ENCODE peak calls at places on chromosomes 2 and 18, in eight cellular contexts. N is IMR-90, C is cardiac muscle cell, W is prostate gland, G is dorsolateral prefrontal cortex, X is hepatocyte, K is HCT116, M is neural progenitor cell. I is an unnamed sample.

GRCh38 chr2:153059338-153060052 is 341.1 kb downstream of the ARL6IP6 start:
- DNase-seq in K (peak), W (peak), C (peak), M (peak), G (no peak), X (peak), N (no peak), I (no peak)

GRCh38 chr18:75291460-75291859 is 80.9 kb downstream of the TSHZ1 start:
- DNase-seq in K (no peak), C (no peak), G (no peak), M (no peak), N (no peak), W (no peak), X (no peak), I (no peak)

GRCh38 chr2:168343586-168343985 is 96.2 kb upstream of the STK39 start:
- DNase-seq in M (no peak), G (no peak), K (no peak), N (peak), W (no peak), X (no peak), C (no peak), I (no peak)

GRCh38 chr2:116180072-116180471 is 1634.4 kb upstream of the DDX18 start:
- DNase-seq in N (no peak), G (no peak), C (no peak), W (no peak), K (no peak), M (no peak), X (no peak), I (no peak)

GRCh38 chr2:141554810-141555209 is 576.0 kb downstream of the LRP1B start:
- DNase-seq in N (peak), C (peak), G (no peak), M (peak), X (peak), K (peak), W (no peak), I (no peak)

GRCh38 chr2:236659758-236660150 is 90.1 kb downstream of the ACKR3 start:
- DNase-seq in X (peak), M (no peak), C (no peak), G (no peak), W (peak), N (peak), K (no peak), I (no peak)

GRCh38 chr2:106534471-106534870 is 47.3 kb downstream of the CD8B2 start:
- DNase-seq in K (no peak), X (no peak), N (no peak), G (no peak), C (no peak), W (no peak), M (no peak), I (no peak)

GRCh38 chr2:4358855-4359254 is 655.5 kb downstream of the DCDC2C start:
- DNase-seq in K (no peak), X (no peak), C (no peak), G (no peak), N (no peak), W (no peak), M (no peak), I (no peak)

GRCh38 chr2:25339121-25339738 is 2.5 kb downstream of the DNMT3A start:
- DNase-seq in C (no peak), W (no peak), K (no peak), N (no peak), X (no peak), M (no peak), G (no peak), I (no peak)

GRCh38 chr18:8730080-8730827 is 24.9 kb downstream of the MTCL1 start:
- DNase-seq in N (peak), X (peak), M (no peak), K (peak), G (peak), C (no peak), W (peak), I (peak)

GRCh38 chr18:25146113-25146512 is 205.9 kb downstream of the ZNF521 start:
- DNase-seq in W (no peak), C (no peak), K (no peak), X (no peak), N (no peak), G (no peak), M (no peak), I (no peak)

GRCh38 chr2:74887445-74887951 is 53.6 kb downstream of the HK2 start:
- DNase-seq in K (no peak), X (no peak), N (peak), M (no peak), W (no peak), C (no peak), G (no peak), I (no peak)

GRCh38 chr18:48575301-48575657 is 36.4 kb downstream of the CTIF start:
- DNase-seq in M (no peak), N (no peak), G (no peak), W (no peak), X (no peak), C (no peak), K (no peak), I (no peak)

GRCh38 chr2:68741805-68742306 is 7.2 kb downstream of the ARHGAP25 start:
- DNase-seq in N (peak), X (no peak), W (no peak), G (no peak), M (no peak), K (no peak), C (no peak), I (no peak)

GRCh38 chr2:211688196-211688595 is 850.4 kb downstream of the ERBB4 start:
- DNase-seq in G (no peak), K (no peak), N (no peak), W (no peak), X (no peak), C (no peak), M (peak), I (no peak)

GRCh38 chr18:51110073-51110797 is 80.2 kb downstream of the SMAD4 start:
- DNase-seq in N (peak), C (peak), W (peak), K (no peak), M (peak), X (peak), G (peak), I (peak)

GRCh38 chr2:59413751-59414570 is 1139.5 kb downstream of the BCL11A start:
- DNase-seq in W (no peak), K (no peak), C (no peak), N (no peak), G (no peak), M (no peak), X (no peak), I (no peak)

GRCh38 chr18:61199131-61199903 is 133.9 kb upstream of the CDH20 start:
- DNase-seq in M (no peak), G (no peak), K (no peak), N (no peak), W (no peak), C (no peak), X (no peak), I (no peak)

GRCh38 chr2:161337247-161337646 is 29.0 kb downstream of the PSMD14 start:
- DNase-seq in M (no peak), K (no peak), X (no peak), C (no peak), N (no peak), W (no peak), G (no peak), I (no peak)

GRCh38 chr2:174208026-174208425 is 40.3 kb downstream of the OLA1 start:
- DNase-seq in C (no peak), K (no peak), G (no peak), W (no peak), N (no peak), M (no peak), X (no peak), I (no peak)

GRCh38 chr18:23493654-23494053 is 9.7 kb upstream of the RMC1 start:
- DNase-seq in K (no peak), W (no peak), N (no peak), G (no peak), C (no peak), X (no peak), M (peak), I (no peak)

DNA sequence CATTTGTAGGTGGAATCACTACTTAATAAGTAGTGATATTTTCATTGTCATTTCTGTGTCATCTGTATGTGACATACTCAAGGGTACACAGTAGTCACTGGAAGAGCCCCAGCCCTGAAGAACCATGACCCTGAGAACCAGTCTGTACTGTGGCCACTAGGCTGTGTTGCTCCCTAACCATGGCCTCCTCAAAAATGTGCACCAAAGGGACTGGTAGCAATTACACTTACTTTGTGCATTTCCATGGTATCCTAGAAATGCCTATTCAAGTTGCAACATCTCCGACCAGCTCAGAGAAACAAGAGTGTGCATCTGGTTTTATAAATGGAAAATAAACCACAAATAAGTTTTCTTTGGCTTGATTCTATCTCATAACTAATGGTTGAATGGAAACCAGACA is 155.1 kb downstream of the DOCK10 start:
- DNase-seq in W (no peak), M (no peak), K (no peak), N (peak), G (no peak), X (no peak), C (no peak), I (no peak)
- TF ChIP-seq CTCF in W (no peak), M (no peak), K (peak), N (peak), G (peak), X (no peak), C (no peak), I (no peak)

DNA sequence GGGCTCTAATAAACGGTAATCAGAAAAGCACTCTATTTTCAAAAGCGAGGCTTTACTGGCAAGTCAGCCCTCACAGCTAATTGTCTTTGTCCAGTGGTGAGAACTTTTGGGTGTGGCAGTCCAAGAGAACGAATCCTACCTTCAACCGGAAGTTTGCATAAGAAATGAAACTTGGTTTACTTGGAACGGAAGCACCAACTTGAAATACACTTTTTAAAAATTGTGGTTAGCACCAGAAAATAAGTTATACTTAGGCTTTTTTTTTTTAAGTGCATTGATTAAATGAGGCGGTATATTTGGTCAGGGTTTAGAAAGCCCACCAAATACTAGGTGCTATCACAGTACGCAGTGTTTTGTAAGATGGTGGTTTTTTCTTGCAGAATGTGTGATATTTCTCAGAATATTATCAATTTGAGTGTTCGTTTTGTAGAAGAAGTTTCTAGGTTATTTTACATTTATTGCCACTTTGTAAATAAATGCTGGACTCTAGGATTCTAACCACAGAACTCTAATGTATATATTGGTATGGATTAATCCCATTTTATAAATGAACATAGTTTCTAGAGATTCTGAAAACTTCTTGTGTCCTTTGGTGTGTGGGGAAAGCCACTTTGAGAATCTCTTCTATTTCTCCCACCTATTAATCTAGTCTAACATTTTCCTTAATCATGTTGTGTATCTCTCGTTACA is 1.2 kb downstream of the MYL12A start:
- DNase-seq in N (peak), K (no peak), W (peak), C (no peak), M (peak), X (peak), G (no peak), I (no peak)
- H3K27ac ChIP-seq in N (peak), K (peak), W (peak), C (peak), M (no peak), X (peak), G (peak), I (peak)

GRCh38 chr2:18566145-18566544 is 5.7 kb upstream of the RDH14 start:
- DNase-seq in K (no peak), M (no peak), X (no peak), W (no peak), C (no peak), N (peak), G (no peak), I (no peak)
- TF ChIP-seq CTCF in K (no peak), M (no peak), X (no peak), W (no peak), C (no peak), N (no peak), G (no peak), I (no peak)

GRCh38 chr2:96530474-96531357 is 5.8 kb upstream of the ARID5A start:
- DNase-seq in C (no peak), W (no peak), K (no peak), X (no peak), N (no peak), G (no peak), M (no peak), I (peak)
- H3K27ac ChIP-seq in C (no peak), W (peak), K (no peak), X (peak), N (no peak), G (peak), M (no peak), I (no peak)

DNA sequence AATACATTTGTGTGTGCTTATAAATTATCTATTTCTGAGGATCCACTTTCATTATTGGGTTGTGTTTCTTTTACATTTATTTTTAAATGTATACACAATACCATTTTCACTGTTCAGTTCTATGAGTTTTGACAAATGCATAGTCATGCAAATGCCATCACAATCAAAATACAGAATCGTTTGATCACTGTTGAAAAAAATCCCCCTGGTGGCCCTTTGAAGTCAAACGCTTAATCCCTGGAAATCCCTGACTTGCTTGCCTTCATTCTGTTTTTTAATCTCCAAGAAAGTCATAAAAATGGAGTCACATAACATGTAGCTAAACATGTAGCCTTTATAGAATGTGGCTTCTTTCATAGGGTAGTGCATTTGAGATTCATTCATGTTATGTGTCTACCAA is 173.3 kb downstream of the GALR1 start:
- DNase-seq in G (no peak), X (no peak), N (no peak), M (peak), K (no peak), C (no peak), W (no peak), I (no peak)
- TF ChIP-seq CTCF in G (no peak), X (peak), N (no peak), M (peak), K (no peak), C (no peak), W (no peak), I (no peak)

GRCh38 chr2:176956791-176957190 is 255.8 kb upstream of the HNRNPA3 start:
- DNase-seq in W (no peak), C (no peak), X (no peak), K (no peak), N (no peak), M (no peak), G (no peak), I (no peak)
- H3K27ac ChIP-seq in W (no peak), C (no peak), X (no peak), K (no peak), N (no peak), M (no peak), G (no peak), I (no peak)

GRCh38 chr2:172777431-172777830 is 41.8 kb downstream of the RAPGEF4 start:
- DNase-seq in G (no peak), K (no peak), N (peak), M (no peak), X (no peak), W (no peak), C (no peak), I (no peak)

GRCh38 chr2:172788871-172789270 is 53.2 kb downstream of the RAPGEF4 start:
- DNase-seq in C (no peak), X (no peak), M (no peak), W (no peak), G (no peak), N (no peak), K (no peak), I (no peak)

GRCh38 chr2:172782506-172783090 is 47.0 kb downstream of the RAPGEF4 start:
- DNase-seq in X (no peak), C (no peak), W (no peak), M (no peak), N (peak), K (no peak), G (no peak), I (no peak)

GRCh38 chr2:172783091-172783898 is 47.6 kb downstream of the RAPGEF4 start:
- DNase-seq in G (no peak), W (peak), X (peak), C (peak), N (peak), M (peak), K (peak), I (no peak)
- TF ChIP-seq CTCF in G (no peak), W (no peak), X (no peak), C (peak), N (peak), M (peak), K (peak), I (no peak)

GRCh38 chr2:44572196-44572900 is 210.6 kb downstream of the CAMKMT start:
- DNase-seq in X (no peak), W (no peak), G (no peak), N (peak), C (no peak), M (no peak), K (no peak), I (no peak)

GRCh38 chr2:44566059-44566458 is 204.3 kb downstream of the CAMKMT start:
- DNase-seq in K (no peak), M (no peak), G (no peak), X (no peak), N (no peak), C (no peak), W (no peak), I (no peak)

GRCh38 chr2:44570149-44570678 is 208.5 kb downstream of the CAMKMT start:
- DNase-seq in N (no peak), W (no peak), K (no peak), C (no peak), G (no peak), M (no peak), X (no peak), I (no peak)

GRCh38 chr2:44570777-44571176 is 209.0 kb downstream of the CAMKMT start:
- DNase-seq in C (no peak), X (no peak), M (no peak), K (no peak), W (no peak), N (no peak), G (no peak), I (no peak)

DNA sequence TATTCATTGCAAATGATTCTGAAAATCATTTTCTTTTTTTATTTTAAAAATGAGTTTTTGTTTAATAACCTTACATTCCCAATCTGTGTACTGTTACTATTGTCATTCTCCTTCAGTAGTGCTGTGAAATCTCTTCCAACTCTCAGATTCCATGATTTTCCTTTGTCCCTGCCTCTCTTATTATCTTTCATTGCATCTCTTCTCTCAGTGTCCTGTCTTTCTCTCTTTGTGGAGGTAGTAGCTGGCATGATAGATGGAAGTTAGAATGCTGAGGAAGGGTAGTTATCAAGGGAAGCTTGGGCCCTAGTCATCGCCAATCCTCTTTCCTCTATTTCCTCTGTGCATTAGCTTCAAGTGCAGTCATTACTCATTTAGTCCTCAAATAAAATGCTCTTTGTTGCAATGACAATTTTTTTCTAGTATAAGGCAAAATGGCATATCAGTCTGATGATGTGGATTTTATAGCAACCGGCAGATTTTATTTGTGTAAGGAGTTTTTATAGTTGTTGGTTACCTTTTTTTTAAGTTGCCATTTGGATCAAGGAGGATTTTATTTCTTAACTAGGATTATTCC is 207.7 kb downstream of the CAMKMT start:
- DNase-seq in G (no peak), W (no peak), X (no peak), N (no peak), M (no peak), C (no peak), K (no peak), I (no peak)
- H3K27ac ChIP-seq in G (no peak), W (no peak), X (no peak), N (no peak), M (no peak), C (no peak), K (no peak), I (no peak)

GRCh38 chr2:148967484-148967883 is 71.0 kb upstream of the LYPD6B start:
- DNase-seq in G (no peak), C (no peak), N (peak), W (no peak), K (no peak), X (no peak), M (peak), I (no peak)
- TF ChIP-seq CTCF in G (peak), C (no peak), N (peak), W (no peak), K (no peak), X (no peak), M (peak), I (no peak)